ENCODE peak calls at places on chromosomes 1 and 21, in seven cellular contexts. O is thoracic aorta; W is tibial nerve; B is heart right ventricle; U is breast epithelium; A is neuronal stem cell; M is CD4-positive, CD25-positive, alpha-beta regulatory T cell. V is an unnamed sample.

GRCh38 chr1:110579460-110579859 is 26.7 kb downstream of the KCNA2 start:
- DNase-seq in O (no peak), W (no peak), B (no peak), U (no peak), A (no peak), M (no peak), V (no peak)

GRCh38 chr1:167425482-167425881 is 92.8 kb downstream of the CD247 start:
- DNase-seq in O (no peak), W (no peak), B (no peak), U (no peak), A (no peak), M (no peak), V (no peak)

GRCh38 chr1:203663294-203663693 is 36.7 kb downstream of the ATP2B4 start:
- DNase-seq in O (no peak), W (no peak), B (no peak), U (no peak), A (no peak), M (no peak), V (no peak)

GRCh38 chr21:37372127-37372731 is 5.7 kb downstream of the DYRK1A start:
- DNase-seq in O (no peak), W (no peak), B (no peak), U (no peak), A (no peak), M (no peak), V (no peak)

GRCh38 chr1:47196622-47197021 is 6.8 kb upstream of the PDZK1IP1 start:
- DNase-seq in O (no peak), W (no peak), B (no peak), U (no peak), A (no peak), M (no peak), V (no peak)

GRCh38 chr1:27127419-27127818 is 27.5 kb downstream of the SLC9A1 start:
- DNase-seq in O (no peak), W (no peak), B (no peak), U (no peak), A (no peak), M (no peak), V (no peak)

GRCh38 chr21:42451941-42452340 is 44.1 kb downstream of the RSPH1 start:
- DNase-seq in O (no peak), W (no peak), B (no peak), U (no peak), A (no peak), M (no peak), V (no peak)

GRCh38 chr1:11550664-11551283 is 71.8 kb downstream of the DISP3 start:
- DNase-seq in O (no peak), W (no peak), B (peak; percentile 42), U (peak; percentile 61), A (peak; percentile 95), M (peak; percentile 38), V (no peak)

GRCh38 chr1:45327644-45328515 is 1.2 kb downstream of the HPDL start:
- DNase-seq in O (no peak), W (no peak), B (no peak), U (no peak), A (no peak), M (peak; percentile 20), V (no peak)

GRCh38 chr1:151106891-151107290 is 36.3 kb downstream of the GABPB2 start:
- DNase-seq in O (no peak), W (no peak), B (no peak), U (no peak), A (no peak), M (no peak), V (no peak)

GRCh38 chr1:226424228-226425003 is 16.5 kb upstream of the PARP1 start:
- DNase-seq in O (no peak), W (no peak), B (no peak), U (no peak), A (peak; percentile 32), M (peak; percentile 46), V (no peak)

GRCh38 chr1:76291186-76291585 is 216.6 kb downstream of the ST6GALNAC3 start:
- DNase-seq in O (no peak), W (no peak), B (no peak), U (no peak), A (no peak), M (no peak), V (no peak)

GRCh38 chr21:41411449-41412089 is 14.5 kb upstream of the MX1 start:
- DNase-seq in O (no peak), W (no peak), B (peak; percentile 43), U (no peak), A (no peak), M (peak; percentile 35), V (no peak)

GRCh38 chr1:71083271-71083670 is 2.4 kb upstream of the ZRANB2 start:
- DNase-seq in O (no peak), W (no peak), B (no peak), U (no peak), A (no peak), M (no peak), V (no peak)

GRCh38 chr1:110337704-110338199 is 1.4 kb upstream of the RBM15 start:
- DNase-seq in O (no peak), W (no peak), B (peak; percentile 48), U (peak; percentile 54), A (peak; percentile 38), M (no peak), V (peak; percentile 6)

GRCh38 chr1:180508725-180509097 is 6.3 kb upstream of the ACBD6 start:
- DNase-seq in O (no peak), W (no peak), B (no peak), U (no peak), A (no peak), M (no peak), V (no peak)

GRCh38 chr21:36867506-36867905 is 99.0 kb downstream of the HLCS start:
- DNase-seq in O (no peak), W (no peak), B (no peak), U (no peak), A (no peak), M (no peak), V (no peak)

DNA sequence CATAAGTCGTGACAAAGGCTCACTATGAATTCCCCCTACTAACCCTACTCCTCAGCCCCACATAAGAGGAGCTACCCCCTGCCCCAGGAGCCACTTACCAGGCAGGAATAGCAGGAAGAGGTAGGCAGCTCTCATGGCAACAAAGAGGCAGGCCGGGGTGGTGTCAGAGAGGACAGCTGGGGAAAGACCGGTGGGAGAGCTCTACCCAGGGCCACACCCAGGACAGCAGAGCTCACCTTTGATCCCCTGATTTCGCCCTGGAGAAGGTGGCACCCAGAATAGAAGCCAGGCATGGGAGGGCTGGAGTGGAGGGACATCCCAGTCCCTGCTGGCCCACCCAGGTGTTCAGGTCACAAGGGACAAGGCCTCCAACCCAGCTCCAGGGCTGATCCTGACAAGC is 2.3 kb downstream of the MFAP2 start:
- DNase-seq in O (no peak), W (no peak), B (no peak), U (no peak), A (no peak), M (no peak), V (no peak)
- H3K27ac ChIP-seq in O (peak overlapping the region; percentile 94), W (peak overlapping the region; percentile 79), B (no peak overlapping the region), U (peak overlapping the region; percentile 86), A (no peak overlapping the region), M (no peak overlapping the region), V (no peak overlapping the region)

DNA sequence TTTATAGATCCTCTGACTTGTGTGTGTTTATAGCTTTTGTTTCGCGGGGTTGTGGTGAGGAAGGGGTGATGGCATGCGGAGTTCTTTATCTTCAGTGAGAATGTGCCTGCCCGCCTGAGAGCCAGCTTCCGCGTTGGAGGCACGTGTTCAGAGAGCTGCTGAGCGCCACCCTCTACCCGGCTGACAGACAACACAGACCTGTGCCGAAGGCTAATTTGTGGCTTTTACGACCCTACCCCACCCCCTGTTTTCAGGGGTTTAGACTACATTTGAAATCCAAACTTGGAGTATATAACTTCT is 14.4 kb upstream of the CD101 start:
- DNase-seq in O (no peak), W (no peak), B (no peak), U (no peak), A (no peak), M (peak; percentile 87), V (peak; percentile 37)
- H3K36me3 ChIP-seq in O (no peaks in the 10 kb centered on the region), W (no peaks in the 10 kb centered on the region), B (no peaks in the 10 kb centered on the region), U (no peaks in the 10 kb centered on the region), A (peaks cover 69% of the 10 kb centered on the region), M (no peaks in the 10 kb centered on the region), V (no peaks in the 10 kb centered on the region)

GRCh38 chr1:39133340-39133684 is 71.2 kb upstream of the MACF1 start:
- DNase-seq in O (no peak), W (no peak), B (no peak), U (no peak), A (no peak), M (no peak), V (no peak)
- H3K27ac ChIP-seq in O (peak overlapping the region; percentile 69), W (peak overlapping the region; percentile 75), B (no peak overlapping the region), U (peak overlapping the region; percentile 93), A (peak overlapping the region; percentile 99), M (no peak overlapping the region), V (no peak overlapping the region)

DNA sequence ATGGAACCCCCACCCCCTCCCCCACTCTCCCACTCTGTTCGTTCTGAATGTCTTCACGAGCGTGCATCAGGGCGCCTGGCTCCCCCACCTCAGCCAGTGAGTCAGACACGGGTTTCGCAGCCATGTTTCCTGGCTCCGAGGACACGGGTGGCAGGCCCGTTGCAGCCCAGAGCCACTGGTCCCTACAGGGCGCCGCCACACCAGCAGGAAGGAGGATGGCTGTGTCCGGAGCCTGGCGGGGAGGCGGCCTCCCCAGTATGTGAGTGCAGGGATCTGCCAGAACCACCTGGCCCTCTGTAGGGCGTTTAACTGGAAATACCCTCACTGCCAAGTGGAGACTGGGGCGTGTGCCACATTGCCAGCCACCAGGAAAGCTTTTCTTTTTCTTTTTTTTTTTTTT is 18.5 kb downstream of the CSTB start:
- DNase-seq in O (no peak), W (no peak), B (no peak), U (no peak), A (no peak), M (no peak), V (no peak)
- H3K36me3 ChIP-seq in O (peaks cover 40% of the 10 kb centered on the region), W (peaks cover 94% of the 10 kb centered on the region), B (peaks cover 94% of the 10 kb centered on the region), U (no peaks in the 10 kb centered on the region), A (peaks cover 68% of the 10 kb centered on the region), M (peaks cover 40% of the 10 kb centered on the region), V (peaks cover 21% of the 10 kb centered on the region)

V was measured in effector memory CD4-positive, alpha-beta T cell.